ENCODE peak calls at places on chromosome 10, in seven cellular contexts. One of them, this sample, is unnamed. For H3K4me1, the result is how much of the 10 kb centered on the place peaks cover.

GRCh38 chr10:85741626-85742300 is 624.8 kb downstream of the GRID1 start:
- DNase-seq in IMR-90: no peak
- DNase-seq in body of pancreas: no peak
- DNase-seq in suprapubic skin: no peak
- DNase-seq in heart left ventricle: no peak
- DNase-seq in prostate gland: no peak
- DNase-seq in spleen: no peak
- DNase-seq in this sample: no peak

GRCh38 chr10:110007701-110008517 is at the start of gene ADD3:
- DNase-seq in IMR-90: peak
- DNase-seq in body of pancreas: peak
- DNase-seq in suprapubic skin: peak
- DNase-seq in heart left ventricle: peak
- DNase-seq in prostate gland: peak
- DNase-seq in spleen: peak
- DNase-seq in this sample: peak

GRCh38 chr10:50286517-50286916 is 35.2 kb upstream of the ASAH2 start:
- DNase-seq in IMR-90: peak
- DNase-seq in body of pancreas: no peak
- DNase-seq in suprapubic skin: no peak
- DNase-seq in heart left ventricle: no peak
- DNase-seq in prostate gland: no peak
- DNase-seq in spleen: no peak
- DNase-seq in this sample: no peak

GRCh38 chr10:29590598-29591415 is 44.0 kb downstream of the SVIL start:
- DNase-seq in IMR-90: peak
- DNase-seq in body of pancreas: no peak
- DNase-seq in suprapubic skin: no peak
- DNase-seq in heart left ventricle: no peak
- DNase-seq in prostate gland: no peak
- DNase-seq in spleen: no peak
- DNase-seq in this sample: no peak

GRCh38 chr10:72772031-72772430 is 80.1 kb downstream of the MCU start:
- DNase-seq in IMR-90: no peak
- DNase-seq in body of pancreas: no peak
- DNase-seq in suprapubic skin: no peak
- DNase-seq in heart left ventricle: no peak
- DNase-seq in prostate gland: no peak
- DNase-seq in spleen: no peak
- DNase-seq in this sample: no peak

GRCh38 chr10:34746094-34746493 is 69.0 kb downstream of the PARD3 start:
- DNase-seq in IMR-90: no peak
- DNase-seq in body of pancreas: peak
- DNase-seq in suprapubic skin: no peak
- DNase-seq in heart left ventricle: no peak
- DNase-seq in prostate gland: no peak
- DNase-seq in spleen: no peak
- DNase-seq in this sample: no peak

GRCh38 chr10:71735709-71736569 is 16.4 kb upstream of the C10orf105 start:
- DNase-seq in IMR-90: no peak
- DNase-seq in body of pancreas: no peak
- DNase-seq in suprapubic skin: no peak
- DNase-seq in heart left ventricle: no peak
- DNase-seq in prostate gland: no peak
- DNase-seq in spleen: peak
- DNase-seq in this sample: no peak

GRCh38 chr10:86091216-86091615 is 275.4 kb downstream of the GRID1 start:
- DNase-seq in IMR-90: no peak
- DNase-seq in body of pancreas: no peak
- DNase-seq in suprapubic skin: no peak
- DNase-seq in heart left ventricle: no peak
- DNase-seq in prostate gland: no peak
- DNase-seq in spleen: peak
- DNase-seq in this sample: no peak

GRCh38 chr10:90222372-90222771 is 521.0 kb downstream of the KIF20B start:
- DNase-seq in IMR-90: peak
- DNase-seq in body of pancreas: no peak
- DNase-seq in suprapubic skin: no peak
- DNase-seq in heart left ventricle: no peak
- DNase-seq in prostate gland: no peak
- DNase-seq in spleen: no peak
- DNase-seq in this sample: no peak

GRCh38 chr10:72421895-72422540 is 67.3 kb upstream of the DNAJB12 start:
- DNase-seq in IMR-90: no peak
- DNase-seq in body of pancreas: no peak
- DNase-seq in suprapubic skin: no peak
- DNase-seq in heart left ventricle: no peak
- DNase-seq in prostate gland: no peak
- DNase-seq in spleen: no peak
- DNase-seq in this sample: no peak

GRCh38 chr10:82981137-82981723 is 1106.2 kb downstream of the NRG3 start:
- DNase-seq in IMR-90: peak
- DNase-seq in body of pancreas: no peak
- DNase-seq in suprapubic skin: no peak
- DNase-seq in heart left ventricle: no peak
- DNase-seq in prostate gland: no peak
- DNase-seq in spleen: no peak
- DNase-seq in this sample: no peak

GRCh38 chr10:88528196-88528595 is 54.9 kb downstream of the RNLS start:
- DNase-seq in IMR-90: no peak
- DNase-seq in body of pancreas: no peak
- DNase-seq in suprapubic skin: no peak
- DNase-seq in heart left ventricle: no peak
- DNase-seq in prostate gland: no peak
- DNase-seq in spleen: no peak
- DNase-seq in this sample: no peak

GRCh38 chr10:59240581-59241183 is 64.2 kb downstream of the PHYHIPL start:
- DNase-seq in IMR-90: peak
- DNase-seq in body of pancreas: no peak
- DNase-seq in suprapubic skin: no peak
- DNase-seq in heart left ventricle: no peak
- DNase-seq in prostate gland: peak
- DNase-seq in spleen: no peak
- DNase-seq in this sample: no peak

GRCh38 chr10:97200616-97201015 is 14.9 kb upstream of the SLIT1 start:
- DNase-seq in IMR-90: no peak
- DNase-seq in body of pancreas: no peak
- DNase-seq in suprapubic skin: peak
- DNase-seq in heart left ventricle: no peak
- DNase-seq in prostate gland: no peak
- DNase-seq in spleen: no peak
- DNase-seq in this sample: no peak

GRCh38 chr10:11743461-11744338 is 1.5 kb downstream of the ECHDC3 start:
- DNase-seq in IMR-90: no peak
- DNase-seq in body of pancreas: no peak
- DNase-seq in suprapubic skin: peak
- DNase-seq in heart left ventricle: no peak
- DNase-seq in prostate gland: no peak
- DNase-seq in spleen: peak
- DNase-seq in this sample: no peak

GRCh38 chr10:11740907-11741306 is 1.3 kb upstream of the ECHDC3 start:
- DNase-seq in IMR-90: no peak
- DNase-seq in body of pancreas: no peak
- DNase-seq in suprapubic skin: peak
- DNase-seq in heart left ventricle: no peak
- DNase-seq in prostate gland: no peak
- DNase-seq in spleen: no peak
- DNase-seq in this sample: no peak

GRCh38 chr10:11741608-11742007 is 574 bp upstream of the ECHDC3 start:
- DNase-seq in IMR-90: no peak
- DNase-seq in body of pancreas: no peak
- DNase-seq in suprapubic skin: peak
- DNase-seq in heart left ventricle: no peak
- DNase-seq in prostate gland: no peak
- DNase-seq in spleen: peak
- DNase-seq in this sample: no peak

GRCh38 chr10:11742779-11743298 is 657 bp downstream of the ECHDC3 start:
- DNase-seq in IMR-90: no peak
- DNase-seq in body of pancreas: peak
- DNase-seq in suprapubic skin: peak
- DNase-seq in heart left ventricle: peak
- DNase-seq in prostate gland: no peak
- DNase-seq in spleen: no peak
- DNase-seq in this sample: peak

DNA sequence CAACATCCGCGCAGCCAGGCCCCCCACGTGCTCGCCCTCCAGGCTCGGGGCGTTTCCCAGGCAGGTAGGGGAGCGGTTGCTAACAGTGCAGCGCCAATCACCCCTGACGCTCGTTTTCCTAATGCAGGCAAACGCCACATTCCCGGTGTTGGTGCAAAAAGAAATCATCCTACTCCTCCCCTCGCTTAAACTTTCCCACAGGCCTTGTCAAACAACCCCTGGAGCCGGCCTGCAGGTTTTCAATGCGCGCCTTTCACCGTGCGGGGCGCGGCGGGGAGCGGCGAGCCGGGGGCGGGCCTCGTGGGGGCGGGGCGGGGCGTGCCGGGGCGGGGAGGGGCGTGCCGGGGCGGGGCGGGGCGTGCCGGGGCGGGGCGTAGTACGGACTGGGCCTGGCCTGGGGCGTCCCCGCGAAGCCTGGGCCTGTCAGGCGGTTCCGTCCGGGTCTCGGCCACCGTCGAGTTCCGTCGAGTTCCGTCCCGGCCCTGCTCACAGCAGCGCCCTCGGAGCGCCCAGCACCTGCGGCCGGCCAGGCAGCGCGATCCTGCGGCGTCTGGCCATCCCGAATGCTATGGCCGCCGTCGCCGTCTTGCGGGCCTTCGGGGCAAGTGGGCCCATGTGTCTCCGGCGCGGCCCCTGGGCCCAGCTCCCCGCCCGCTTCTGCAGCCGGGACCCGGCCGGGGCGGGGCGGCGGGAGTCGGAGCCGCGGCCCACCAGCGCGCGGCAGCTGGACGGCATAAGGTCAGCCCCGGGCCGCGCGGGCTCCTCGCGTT is at the start of gene ECHDC3:
- DNase-seq in IMR-90: no peak
- DNase-seq in body of pancreas: peak
- DNase-seq in suprapubic skin: peak
- DNase-seq in heart left ventricle: peak
- DNase-seq in prostate gland: peak
- DNase-seq in spleen: peak
- DNase-seq in this sample: peak
- TF ChIP-seq POLR2A in IMR-90: no peak
- TF ChIP-seq POLR2A in body of pancreas: peak
- TF ChIP-seq POLR2A in suprapubic skin: no peak
- TF ChIP-seq POLR2A in heart left ventricle: no peak
- TF ChIP-seq POLR2A in prostate gland: peak
- TF ChIP-seq POLR2A in spleen: no peak
- TF ChIP-seq POLR2A in this sample: no peak

DNA sequence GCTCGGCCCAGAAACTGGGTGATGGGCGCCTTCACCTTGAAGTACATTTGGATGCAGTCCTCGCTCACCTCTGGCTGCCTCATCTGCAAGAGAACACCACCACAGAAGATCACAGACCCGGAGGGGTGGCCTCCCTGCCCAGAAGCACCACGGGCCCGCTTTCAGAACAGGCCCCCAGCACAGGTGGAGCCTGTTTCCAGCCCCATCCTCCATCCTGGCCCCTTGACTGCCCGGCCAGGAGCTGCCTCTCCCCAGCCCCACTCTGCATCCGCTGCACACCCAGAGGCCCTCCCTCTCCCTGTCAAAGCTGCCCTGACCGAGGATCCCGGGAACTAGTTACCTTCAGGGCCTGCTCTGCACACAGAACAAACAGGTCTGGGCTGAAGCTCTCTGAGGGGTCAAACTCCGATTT is 724 bp downstream of the CFAP46 start:
- DNase-seq in IMR-90: no peak
- DNase-seq in body of pancreas: no peak
- DNase-seq in suprapubic skin: no peak
- DNase-seq in heart left ventricle: no peak
- DNase-seq in prostate gland: no peak
- DNase-seq in spleen: peak
- DNase-seq in this sample: no peak
- H3K4me1 ChIP-seq in IMR-90: under half
- H3K4me1 ChIP-seq in body of pancreas: under half
- H3K4me1 ChIP-seq in suprapubic skin: under half
- H3K4me1 ChIP-seq in heart left ventricle: under half
- H3K4me1 ChIP-seq in prostate gland: under half
- H3K4me1 ChIP-seq in spleen: under half
- H3K4me1 ChIP-seq in this sample: under half

GRCh38 chr10:131902211-131902610 is 1.4 kb downstream of the PPP2R2D start:
- DNase-seq in IMR-90: no peak
- DNase-seq in body of pancreas: no peak
- DNase-seq in suprapubic skin: peak
- DNase-seq in heart left ventricle: no peak
- DNase-seq in prostate gland: no peak
- DNase-seq in spleen: peak
- DNase-seq in this sample: no peak

GRCh38 chr10:131899695-131900349 is 986 bp upstream of the PPP2R2D start:
- DNase-seq in IMR-90: no peak
- DNase-seq in body of pancreas: no peak
- DNase-seq in suprapubic skin: no peak
- DNase-seq in heart left ventricle: no peak
- DNase-seq in prostate gland: no peak
- DNase-seq in spleen: peak
- DNase-seq in this sample: no peak

GRCh38 chr10:131900350-131901152 is at the start of gene PPP2R2D:
- DNase-seq in IMR-90: peak
- DNase-seq in body of pancreas: peak
- DNase-seq in suprapubic skin: peak
- DNase-seq in heart left ventricle: peak
- DNase-seq in prostate gland: peak
- DNase-seq in spleen: peak
- DNase-seq in this sample: peak

GRCh38 chr10:131902691-131903090 is 1.9 kb downstream of the PPP2R2D start:
- DNase-seq in IMR-90: no peak
- DNase-seq in body of pancreas: no peak
- DNase-seq in suprapubic skin: no peak
- DNase-seq in heart left ventricle: no peak
- DNase-seq in prostate gland: no peak
- DNase-seq in spleen: peak
- DNase-seq in this sample: no peak

GRCh38 chr10:131901181-131901829 is 497 bp downstream of the PPP2R2D start:
- DNase-seq in IMR-90: peak
- DNase-seq in body of pancreas: peak
- DNase-seq in suprapubic skin: peak
- DNase-seq in heart left ventricle: peak
- DNase-seq in prostate gland: peak
- DNase-seq in spleen: peak
- DNase-seq in this sample: peak
- TF ChIP-seq POLR2A in IMR-90: no peak
- TF ChIP-seq POLR2A in body of pancreas: peak
- TF ChIP-seq POLR2A in suprapubic skin: no peak
- TF ChIP-seq POLR2A in heart left ventricle: no peak
- TF ChIP-seq POLR2A in prostate gland: peak
- TF ChIP-seq POLR2A in spleen: no peak
- TF ChIP-seq POLR2A in this sample: no peak

DNA sequence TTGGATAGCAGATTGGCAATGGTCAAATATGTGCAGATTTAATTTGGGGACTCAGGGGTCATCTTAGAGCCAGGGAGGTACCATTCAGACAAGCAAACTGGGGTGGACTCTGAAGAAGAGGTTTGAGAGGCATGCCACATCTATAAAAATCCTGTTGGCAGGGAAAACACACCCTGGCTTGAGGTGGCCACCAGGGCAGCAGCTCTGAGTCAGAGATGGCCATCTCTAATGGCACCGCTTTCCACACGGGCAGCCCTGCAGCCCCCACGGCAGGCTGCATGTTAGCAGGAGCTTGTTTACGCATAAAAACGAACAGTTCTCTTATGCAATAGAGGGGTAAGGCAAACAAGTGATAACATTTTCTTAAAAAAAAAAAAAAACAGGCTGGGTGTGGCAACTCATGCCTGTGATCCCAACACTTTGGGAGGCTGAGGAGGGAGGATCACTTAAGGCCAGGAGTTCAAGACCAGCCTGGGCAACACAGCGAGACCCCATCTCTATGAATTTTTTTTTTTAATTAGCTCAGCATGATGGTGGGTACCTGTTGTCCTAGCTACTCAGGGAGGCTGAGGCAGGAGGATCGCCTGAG is 14.9 kb downstream of the DLG5 start:
- DNase-seq in IMR-90: peak
- DNase-seq in body of pancreas: no peak
- DNase-seq in suprapubic skin: no peak
- DNase-seq in heart left ventricle: no peak
- DNase-seq in prostate gland: no peak
- DNase-seq in spleen: no peak
- DNase-seq in this sample: no peak
- H3K4me1 ChIP-seq in IMR-90: under half
- H3K4me1 ChIP-seq in body of pancreas: under half
- H3K4me1 ChIP-seq in suprapubic skin: half or more
- H3K4me1 ChIP-seq in heart left ventricle: under half
- H3K4me1 ChIP-seq in prostate gland: under half
- H3K4me1 ChIP-seq in spleen: under half
- H3K4me1 ChIP-seq in this sample: under half

This sample was measured in uterus.